ENCODE peak calls at places on chromosomes 13 and 19, in seven cellular contexts. K, O, R, X, N, P and Q are unnamed samples.

GRCh38 chr19:33402421-33403220 is 29.1 kb downstream of the CEBPG start:
- DNase-seq in K (no peak), O (peak), R (no peak), X (no peak), N (no peak), P (no peak), Q (no peak)

GRCh38 chr13:31201341-31202024 is 1.7 kb downstream of the B3GLCT start:
- DNase-seq in K (peak), O (no peak), R (no peak), X (no peak), N (no peak), P (no peak), Q (no peak)

GRCh38 chr13:49561064-49561410 is 24.3 kb downstream of the RCBTB1 start:
- DNase-seq in K (no peak), O (no peak), R (no peak), X (peak), N (no peak), P (no peak), Q (no peak)

GRCh38 chr13:112322562-112322961 is 53.6 kb upstream of the SPACA7 start:
- DNase-seq in K (no peak), O (no peak), R (no peak), X (no peak), N (no peak), P (no peak), Q (no peak)

GRCh38 chr13:50129923-50130685 is 114.9 kb downstream of the KCNRG start:
- DNase-seq in K (peak), O (peak), R (peak), X (peak), N (no peak), P (peak), Q (no peak)

GRCh38 chr13:31437975-31438374 is 238.2 kb downstream of the B3GLCT start:
- DNase-seq in K (no peak), O (no peak), R (no peak), X (no peak), N (no peak), P (no peak), Q (no peak)

GRCh38 chr19:8050274-8051096 is 2.1 kb upstream of the CCL25 start:
- DNase-seq in K (peak), O (peak), R (peak), X (peak), N (peak), P (peak), Q (no peak)

GRCh38 chr13:29315847-29316246 is 279.6 kb downstream of the SLC7A1 start:
- DNase-seq in K (no peak), O (no peak), R (no peak), X (no peak), N (no peak), P (no peak), Q (no peak)

GRCh38 chr19:2863818-2864217 is 3.3 kb upstream of the ZNF556 start:
- DNase-seq in K (no peak), O (no peak), R (no peak), X (no peak), N (no peak), P (no peak), Q (no peak)

GRCh38 chr13:98252931-98253470 is 75.9 kb upstream of the RNF113B start:
- DNase-seq in K (peak), O (no peak), R (no peak), X (peak), N (no peak), P (no peak), Q (no peak)